ENCODE peak calls at places on chromosomes 16 and 17, in nine cellular contexts. D is BJ, I is sigmoid colon, P is body of pancreas, C is progenitor cell of endocrine pancreas, W is foreskin keratinocyte, H is ascending aorta, Q is fibroblast of mammary gland, F is tibial artery. M is an unnamed sample.

GRCh38 chr16:25108054-25108453 is 3.5 kb upstream of the LCMT1 start:
- DNase-seq in F (no peak), H (no peak), C (no peak), Q (no peak), P (no peak), W (no peak), I (no peak), D (no peak), M (no peak)

GRCh38 chr17:47239663-47240374 is 13.8 kb upstream of the ITGB3 start:
- DNase-seq in H (peak; percentile 82), P (peak; percentile 45), C (no peak), Q (peak; percentile 99), D (peak; percentile 85), I (peak; percentile 89), F (peak; percentile 93), W (peak; percentile 98), M (peak; percentile 98)

GRCh38 chr16:23069844-23070243 is 79.4 kb downstream of the USP31 start:
- DNase-seq in Q (no peak), H (no peak), D (no peak), F (no peak), P (no peak), I (no peak), W (no peak), C (no peak), M (no peak)

GRCh38 chr17:77471984-77472836 is 331.4 kb downstream of the SEC14L1 start:
- DNase-seq in F (no peak), I (peak; percentile 87), P (no peak), Q (peak; percentile 71), W (peak; percentile 70), D (no peak), H (no peak), C (no peak), M (peak; percentile 94)

GRCh38 chr17:77285594-77286390 is 145.0 kb downstream of the SEC14L1 start:
- DNase-seq in Q (peak; percentile 88), W (peak; percentile 95), C (no peak), P (no peak), F (peak; percentile 63), H (peak; percentile 40), D (peak; percentile 41), I (peak; percentile 78), M (peak; percentile 71)

GRCh38 chr17:44489581-44489980 is 13.6 kb downstream of the GPATCH8 start:
- DNase-seq in W (no peak), I (no peak), C (no peak), D (no peak), Q (no peak), P (no peak), H (no peak), F (no peak), M (no peak)

GRCh38 chr17:77543779-77544178 is 403.0 kb downstream of the SEC14L1 start:
- DNase-seq in Q (no peak), P (no peak), I (no peak), C (no peak), D (no peak), H (no peak), F (no peak), W (no peak), M (no peak)

GRCh38 chr17:58279016-58279671 is 1.6 kb downstream of the MPO start:
- DNase-seq in P (no peak), C (no peak), D (no peak), H (no peak), Q (peak; percentile 33), I (peak; percentile 84), F (no peak), W (no peak), M (peak; percentile 10)

GRCh38 chr17:66817750-66818149 is 17.2 kb upstream of the CACNG5 start:
- DNase-seq in P (no peak), C (no peak), H (no peak), Q (no peak), I (peak; percentile 14), D (no peak), F (no peak), W (no peak), M (no peak)

GRCh38 chr16:78184554-78185183 is 85.2 kb downstream of the WWOX start:
- DNase-seq in W (no peak), I (no peak), D (peak; percentile 52), P (no peak), Q (peak; percentile 30), C (no peak), H (no peak), F (no peak), M (no peak)

GRCh38 chr16:58018803-58019202 is 6.8 kb upstream of the MMP15 start:
- DNase-seq in F (no peak), I (no peak), H (no peak), W (no peak), Q (no peak), D (no peak), P (no peak), C (no peak), M (no peak)

GRCh38 chr16:84565669-84566495 is 52.0 kb downstream of the COTL1 start:
- DNase-seq in P (no peak), W (no peak), C (no peak), Q (no peak), H (no peak), F (no peak), I (no peak), D (no peak), M (no peak)

GRCh38 chr17:48028736-48029135 is 8.9 kb downstream of the COPZ2 start:
- DNase-seq in P (no peak), W (no peak), C (no peak), H (no peak), F (no peak), Q (no peak), I (no peak), D (no peak), M (no peak)

GRCh38 chr16:7332611-7333010 is at the start of gene RBFOX1:
- DNase-seq in I (no peak), H (no peak), C (no peak), D (no peak), Q (no peak), W (no peak), F (no peak), P (no peak), M (no peak)

GRCh38 chr17:50911450-50911849 is 45.3 kb upstream of the TOB1 start:
- DNase-seq in Q (no peak), I (no peak), D (no peak), H (no peak), F (no peak), W (no peak), C (no peak), P (no peak), M (no peak)

GRCh38 chr16:75044800-75045361 is 46.1 kb downstream of the ZNRF1 start:
- DNase-seq in Q (peak; percentile 31), H (no peak), F (peak; percentile 37), D (peak; percentile 70), W (no peak), P (no peak), C (no peak), I (peak; percentile 77), M (peak; percentile 78)

GRCh38 chr17:3935140-3935542 is 18.9 kb upstream of the P2RX1 start:
- DNase-seq in H (no peak), P (peak; percentile 75), C (peak; percentile 57), I (no peak), W (no peak), Q (peak; percentile 37), D (no peak), F (no peak), M (peak; percentile 42)

GRCh38 chr16:47377156-47377555 is 83.7 kb downstream of the ITFG1 start:
- DNase-seq in W (peak; percentile 15), I (no peak), P (no peak), D (no peak), F (no peak), H (no peak), C (no peak), Q (peak; percentile 25), M (no peak)

GRCh38 chr17:16915752-16916556 is 56.0 kb downstream of the TNFRSF13B start:
- DNase-seq in H (no peak), I (no peak), D (no peak), W (peak; percentile 55), P (peak; percentile 66), Q (peak; percentile 44), F (peak; percentile 57), C (peak; percentile 31), M (peak; percentile 4)

GRCh38 chr17:68606451-68607307 is 5.5 kb upstream of the FAM20A start:
- DNase-seq in P (no peak), I (no peak), H (no peak), D (no peak), Q (no peak), C (no peak), F (no peak), W (no peak), M (no peak)
- TF ChIP-seq CTCF in P (no peak), I (no peak), H (no peak), D (no peak), Q (no peak), C (no peak), F (no peak), W (no peak), M (no peak)

DNA sequence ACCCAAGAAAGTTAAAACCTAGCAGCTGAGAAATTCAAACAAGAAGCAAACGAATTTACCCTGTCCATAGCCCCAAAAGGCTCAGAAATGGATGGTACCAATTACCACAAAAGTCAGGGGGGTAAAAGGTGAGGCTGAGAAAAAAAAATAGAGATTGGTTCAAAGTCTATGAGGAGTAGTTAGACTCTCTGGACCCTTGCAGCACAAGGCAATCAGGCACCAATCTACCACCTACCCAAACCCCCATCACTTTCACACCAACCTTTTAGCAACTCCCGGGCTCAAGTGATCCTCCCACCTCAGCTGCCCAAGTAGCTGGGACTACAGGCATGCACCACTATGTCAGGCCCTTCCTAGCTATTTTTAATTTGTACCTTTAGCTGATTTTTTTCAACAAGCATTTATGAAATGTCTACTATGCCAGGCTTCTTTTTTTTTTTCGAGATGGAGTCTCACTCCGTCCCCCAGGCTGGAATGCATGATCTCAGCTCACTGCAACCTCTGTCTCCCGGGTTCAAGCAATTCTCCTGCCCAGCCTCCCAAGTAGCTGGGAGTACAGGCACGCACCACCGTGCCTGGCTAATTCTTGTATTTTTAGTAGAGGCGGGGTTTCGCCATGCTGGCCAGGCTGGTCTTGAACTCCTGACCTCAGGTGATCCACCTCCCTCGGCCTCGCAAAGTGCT is 40.8 kb downstream of the USP32 start:
- DNase-seq in H (no peak), F (no peak), W (no peak), C (no peak), D (no peak), I (no peak), P (no peak), Q (no peak), M (no peak)
- TF ChIP-seq CTCF in H (no peak), F (no peak), W (no peak), C (no peak), D (no peak), I (no peak), P (no peak), Q (no peak), M (no peak)

DNA sequence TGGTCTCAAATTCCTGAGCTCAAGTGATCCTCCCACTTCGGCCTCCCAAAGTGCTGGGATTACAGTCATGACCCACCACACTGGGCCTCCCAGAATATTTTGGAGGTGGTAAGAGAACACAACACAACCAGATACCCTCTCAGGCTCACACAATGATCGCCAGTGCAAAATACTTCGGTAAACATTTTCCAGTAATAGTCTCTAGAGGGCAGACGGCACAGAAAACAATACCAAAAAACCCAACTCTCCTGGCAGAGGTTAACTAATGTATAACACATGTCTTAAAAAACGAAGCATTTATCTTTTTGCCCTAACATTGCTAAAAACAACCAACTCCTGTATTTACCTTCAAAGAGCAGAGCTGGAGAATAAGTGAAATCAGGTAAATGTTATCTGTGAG is 10.5 kb downstream of the NUFIP2 start:
- DNase-seq in H (no peak), W (no peak), C (no peak), I (no peak), P (no peak), F (no peak), Q (peak; percentile 40), D (no peak), M (peak; percentile 41)
- TF ChIP-seq CTCF in H (peak; percentile 6), W (peak; percentile 29), C (peak; percentile 13), I (no peak), P (no peak), F (no peak), Q (peak; percentile 33), D (peak; percentile 35), M (peak; percentile 33)

GRCh38 chr17:40355804-40356758 is 8.5 kb downstream of the GJD3 start:
- DNase-seq in D (no peak), W (no peak), P (no peak), C (no peak), I (peak; percentile 87), Q (no peak), H (no peak), F (no peak), M (no peak)
- TF ChIP-seq CTCF in D (no peak), W (no peak), P (no peak), C (no peak), I (no peak), Q (no peak), H (no peak), F (no peak), M (no peak)

M was measured in fibroblast of the aortic adventitia.